ENCODE peak calls at places on chromosomes 11 and 22, in six cellular contexts. V, E, R, Z, I and Q are unnamed samples. For H3K4me1, the result is how much of the 10 kb centered on the place peaks cover.

GRCh38 chr11:61109671-61110070 is 7.4 kb downstream of the CD5 start:
- DNase-seq in I (no peak), E (no peak), V (no peak), Z (no peak), R (no peak), Q (no peak)

GRCh38 chr11:23310276-23310675 is 450.0 kb upstream of the CCDC179 start:
- DNase-seq in V (no peak), E (peak), I (no peak), R (peak), Z (no peak), Q (no peak)

GRCh38 chr11:614583-615452 is 932 bp downstream of the IRF7 start:
- DNase-seq in R (no peak), I (no peak), Z (peak), E (no peak), V (no peak), Q (no peak)

GRCh38 chr11:96132437-96132836 is 208.5 kb upstream of the MTMR2 start:
- DNase-seq in R (peak), V (no peak), E (peak), I (no peak), Z (no peak), Q (no peak)

GRCh38 chr11:57515332-57516060 is at the start of gene SLC43A1:
- DNase-seq in Z (peak), E (peak), R (peak), V (peak), I (no peak), Q (no peak)

GRCh38 chr22:23850136-23850611 is 7.5 kb upstream of the SLC2A11 start:
- DNase-seq in Z (no peak), V (no peak), E (no peak), R (no peak), I (no peak), Q (no peak)

GRCh38 chr11:129861702-129862107 is 33.7 kb downstream of the NFRKB start:
- DNase-seq in V (peak), R (peak), Z (no peak), I (peak), E (peak), Q (peak)

GRCh38 chr22:20239063-20239950 is 28.8 kb downstream of the RTN4R start:
- DNase-seq in Z (no peak), E (no peak), I (no peak), V (no peak), R (peak), Q (no peak)

GRCh38 chr11:34174411-34175041 is 69.1 kb downstream of the NAT10 start:
- DNase-seq in R (peak), E (peak), I (peak), Z (peak), V (peak), Q (peak)

GRCh38 chr11:57530215-57530595 is 349 bp downstream of the TIMM10 start:
- DNase-seq in Z (no peak), I (no peak), V (no peak), R (no peak), E (no peak), Q (no peak)

GRCh38 chr22:46929046-46929688 is 166.7 kb downstream of the TBC1D22A start:
- DNase-seq in E (peak), V (no peak), R (peak), I (no peak), Z (no peak), Q (no peak)

GRCh38 chr11:9399466-9399865 is 15.0 kb downstream of the IPO7 start:
- DNase-seq in Z (no peak), R (peak), I (no peak), V (no peak), E (no peak), Q (no peak)

GRCh38 chr22:20433686-20434241 is 3.9 kb downstream of the SCARF2 start:
- DNase-seq in I (no peak), E (no peak), Z (no peak), R (no peak), V (no peak), Q (no peak)

GRCh38 chr11:7651140-7651551 is 22.2 kb downstream of the CYB5R2 start:
- DNase-seq in Z (no peak), V (no peak), I (no peak), E (no peak), R (peak), Q (no peak)

GRCh38 chr11:19954899-19955298 is 205.4 kb downstream of the DBX1 start:
- DNase-seq in R (no peak), V (no peak), Z (no peak), E (no peak), I (no peak), Q (no peak)

GRCh38 chr11:126990716-126991480 is 9.7 kb downstream of the KIRREL3 start:
- DNase-seq in R (peak), E (no peak), V (no peak), I (peak), Z (no peak), Q (no peak)

GRCh38 chr22:30399718-30400117 is 2.9 kb downstream of the SEC14L2 start:
- DNase-seq in R (no peak), E (no peak), V (no peak), Z (no peak), I (no peak), Q (no peak)

GRCh38 chr11:69380451-69380901 is 86.5 kb downstream of the MYEOV start:
- DNase-seq in E (no peak), V (no peak), I (no peak), R (no peak), Z (no peak), Q (no peak)

GRCh38 chr22:36330127-36330526 is 57.6 kb downstream of the MYH9 start:
- DNase-seq in E (no peak), R (no peak), Z (no peak), I (no peak), V (no peak), Q (no peak)

GRCh38 chr22:43847376-43848289 is 14.7 kb downstream of the SULT4A1 start:
- DNase-seq in E (no peak), Z (no peak), V (peak), I (no peak), R (no peak), Q (no peak)

GRCh38 chr11:128424867-128425285 is 162.5 kb downstream of the ETS1 start:
- DNase-seq in R (peak), E (peak), V (no peak), Z (no peak), I (no peak), Q (no peak)

DNA sequence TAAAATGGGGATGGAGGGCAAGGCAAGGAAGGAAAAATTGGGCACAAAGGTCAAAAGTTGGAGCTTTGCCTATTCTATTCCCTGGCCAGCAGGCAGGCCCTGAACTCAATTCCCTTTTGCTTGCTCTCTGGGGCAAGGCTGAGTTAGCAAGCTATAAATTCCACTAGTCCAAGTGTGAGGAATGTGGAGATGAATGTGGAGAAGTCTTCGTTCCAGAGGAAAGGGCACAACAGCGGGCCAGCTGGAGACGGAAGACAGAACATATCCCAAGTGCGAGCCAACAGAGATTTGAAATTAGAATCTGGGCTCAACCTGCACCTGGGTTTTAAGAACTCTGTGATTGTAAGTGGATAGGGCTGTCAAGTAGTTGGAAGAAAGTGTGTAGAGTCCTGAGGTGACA is 29.5 kb upstream of the FZD4 start:
- DNase-seq in R (no peak), I (peak), E (no peak), Z (no peak), V (no peak), Q (no peak)
- H3K4me1 ChIP-seq in R (under half), I (under half), E (under half), Z (under half), V (under half), Q (under half)

GRCh38 chr11:44221992-44222391 is 87.9 kb downstream of the ALX4 start:
- DNase-seq in I (no peak), Z (no peak), R (no peak), E (no peak), V (no peak), Q (no peak)
- H3K14ac ChIP-seq in I (no peak), Z (no peak), R (no peak), E (no peak), V (no peak), Q (no peak)

GRCh38 chr11:119696378-119697157 is 32.4 kb downstream of the NECTIN1 start:
- DNase-seq in Z (no peak), E (no peak), V (peak), R (no peak), I (no peak), Q (no peak)
- H3K4me1 ChIP-seq in Z (half or more), E (under half), V (under half), R (under half), I (under half), Q (under half)

GRCh38 chr11:67299471-67300191 is 3.7 kb upstream of the SSH3 start:
- DNase-seq in I (no peak), E (no peak), Z (no peak), R (no peak), V (no peak), Q (no peak)

GRCh38 chr11:67300756-67301312 is 2.5 kb upstream of the SSH3 start:
- DNase-seq in R (no peak), V (no peak), I (no peak), E (no peak), Z (no peak), Q (no peak)

GRCh38 chr11:67300256-67300755 is 3.0 kb upstream of the SSH3 start:
- DNase-seq in E (no peak), V (no peak), R (no peak), Z (no peak), I (no peak), Q (no peak)

GRCh38 chr11:67301313-67301921 is 1.9 kb upstream of the SSH3 start:
- DNase-seq in R (no peak), Z (no peak), I (no peak), E (no peak), V (no peak), Q (no peak)

DNA sequence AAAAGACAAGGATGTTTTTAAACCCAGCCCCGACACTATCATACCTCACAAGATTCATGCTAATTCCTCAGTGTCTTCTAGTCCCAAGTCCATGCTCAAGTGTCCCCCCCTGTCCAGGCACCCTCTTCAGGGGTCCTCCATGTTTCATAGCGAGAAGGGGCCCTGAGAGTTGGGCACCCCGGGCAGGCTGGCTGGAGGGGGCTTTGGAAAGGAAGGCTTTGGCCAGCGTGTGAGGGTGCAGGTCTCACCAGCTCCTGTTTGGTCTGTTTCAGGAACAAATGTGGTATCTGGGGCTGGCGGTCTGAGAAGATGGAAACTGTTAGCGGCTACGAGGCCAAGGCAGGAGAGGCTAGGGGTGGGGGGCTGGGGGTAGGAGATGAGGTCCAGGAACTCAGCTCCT is 4.5 kb upstream of the SSH3 start:
- DNase-seq in E (no peak), Z (no peak), R (no peak), V (no peak), I (no peak), Q (no peak)
- H3K14ac ChIP-seq in E (no peak), Z (no peak), R (no peak), V (no peak), I (no peak), Q (no peak)